ENCODE peak calls at places on chromosomes 16 and 17, in seven cellular contexts. M is psoas muscle; H is A172; F is NCI-H774; C is stimulated activated CD4-positive, alpha-beta T cell treated with anti-CD3 and anti-CD28 coated beads, Interleukin-15, amount 100 ng/mL, for 1 hour; J is T-helper 1 cell; R is K562. X is an unnamed sample.

GRCh38 chr17:58583486-58583885 is 69.0 kb upstream of the MTMR4 start:
- DNase-seq in M (no peak), H (no peak), F (no peak), C (no peak), J (no peak), R (no peak), X (no peak)

GRCh38 chr16:27924411-27925118 is 138.9 kb downstream of the GSG1L start:
- DNase-seq in M (no peak), H (peak; percentile 10), F (no peak), C (no peak), J (no peak), R (no peak), X (no peak)

GRCh38 chr16:65287307-65287706 is 165.4 kb upstream of the CDH11 start:
- DNase-seq in M (no peak), H (no peak), F (no peak), C (no peak), J (no peak), R (no peak), X (no peak)

GRCh38 chr17:1047177-1047885 is 50.4 kb downstream of the TIMM22 start:
- DNase-seq in M (peak; percentile 70), H (no peak), F (no peak), C (no peak), J (no peak), R (no peak), X (peak; percentile 76)

GRCh38 chr17:39674702-39675389 is 6.6 kb downstream of the PNMT start:
- DNase-seq in M (peak; percentile 63), H (no peak), F (no peak), C (no peak), J (no peak), R (peak; percentile 71), X (peak; percentile 69)

GRCh38 chr16:69563605-69564580 is 1.9 kb upstream of the NFAT5 start:
- DNase-seq in M (no peak), H (peak; percentile 55), F (no peak), C (no peak), J (no peak), R (peak; percentile 58), X (peak; percentile 43)

GRCh38 chr17:59830846-59831486 is 61.8 kb downstream of the TUBD1 start:
- DNase-seq in M (no peak), H (no peak), F (no peak), C (no peak), J (no peak), R (no peak), X (no peak)

GRCh38 chr16:83971165-83972130 is 3.4 kb downstream of the NECAB2 start:
- DNase-seq in M (no peak), H (no peak), F (no peak), C (no peak), J (no peak), R (no peak), X (no peak)

GRCh38 chr17:66002807-66003206 is 189.1 kb downstream of the CEP112 start:
- DNase-seq in M (no peak), H (no peak), F (no peak), C (no peak), J (no peak), R (no peak), X (no peak)

GRCh38 chr17:78019367-78019975 is 61.0 kb downstream of the TNRC6C start:
- DNase-seq in M (no peak), H (peak; percentile 35), F (no peak), C (no peak), J (no peak), R (peak; percentile 66), X (no peak)

GRCh38 chr17:7438050-7438614 is 1.2 kb upstream of the FGF11 start:
- DNase-seq in M (peak; percentile 85), H (no peak), F (no peak), C (peak; percentile 64), J (no peak), R (peak; percentile 74), X (peak; percentile 67)

GRCh38 chr17:39927928-39928867 is 666 bp downstream of the LRRC3C start:
- DNase-seq in M (peak; percentile 74), H (peak; percentile 10), F (no peak), C (no peak), J (no peak), R (no peak), X (no peak)

GRCh38 chr17:7858487-7858832 is 657 bp downstream of the CYB5D1 start:
- DNase-seq in M (peak; percentile 71), H (no peak), F (no peak), C (no peak), J (no peak), R (peak; percentile 68), X (peak; percentile 77)

GRCh38 chr17:14308636-14308964 is 7.7 kb downstream of the HS3ST3B1 start:
- DNase-seq in M (no peak), H (no peak), F (no peak), C (no peak), J (no peak), R (no peak), X (no peak)

X was measured in ELF-1.